ENCODE peak calls at places on chromosomes 4 and X, in four cellular contexts. M is endothelial cell of umbilical vein, E is aorta, N is MM.1S. R is an unnamed sample. For H3K4me1, the result is how much of the 10 kb centered on the place peaks cover.

GRCh38 chrX:53714580-53715335 is 28.2 kb upstream of the HUWE1 start:
- DNase-seq in M (peak), N (no peak), E (no peak), R (peak)

GRCh38 chr4:105709081-105709450 is 482 bp downstream of the GSTCD start:
- DNase-seq in M (peak), E (no peak), N (peak), R (peak)

GRCh38 chrX:53594354-53594753 is 92.2 kb downstream of the HUWE1 start:
- DNase-seq in M (no peak), N (no peak), E (no peak), R (no peak)

GRCh38 chrX:2317527-2318055 is 183.2 kb downstream of the DHRSX start:
- DNase-seq in M (no peak), E (no peak), N (no peak), R (no peak)

GRCh38 chr4:2954358-2955185 is 8.6 kb downstream of the NOP14 start:
- DNase-seq in E (no peak), M (no peak), N (peak), R (no peak)

GRCh38 chr4:73832651-73833237 is 3.7 kb upstream of the CXCL6 start:
- DNase-seq in M (no peak), E (no peak), N (no peak), R (no peak)

GRCh38 chr4:113435893-113436292 is 325.6 kb downstream of the CAMK2D start:
- DNase-seq in E (peak), M (peak), N (no peak), R (no peak)

GRCh38 chr4:97656034-97656720 is 487.1 kb downstream of the STPG2 start:
- DNase-seq in N (no peak), M (no peak), E (no peak), R (no peak)

GRCh38 chrX:35919536-35920309 is at the start of gene CFAP47:
- DNase-seq in E (no peak), N (peak), M (no peak), R (peak)

GRCh38 chr4:87502580-87503238 is 26.5 kb downstream of the SPARCL1 start:
- DNase-seq in N (no peak), E (no peak), M (peak), R (peak)

GRCh38 chr4:791866-792630 is 33.9 kb downstream of the CPLX1 start:
- DNase-seq in N (no peak), M (no peak), E (no peak), R (peak)

GRCh38 chrX:41085883-41086626 is 810 bp downstream of the USP9X start:
- DNase-seq in E (peak), N (peak), M (peak), R (peak)

GRCh38 chr4:52407545-52407944 is 251.6 kb downstream of the USP46 start:
- DNase-seq in E (no peak), M (peak), N (no peak), R (no peak)

GRCh38 chr4:108794136-108794535 is 31.3 kb upstream of the ETNPPL start:
- DNase-seq in E (no peak), N (no peak), M (no peak), R (no peak)

GRCh38 chrX:125203379-125203736 is 116.3 kb upstream of the TEX13C start:
- DNase-seq in E (peak), M (no peak), N (no peak), R (no peak)

GRCh38 chrX:136712631-136713030 is 64.7 kb downstream of the CD40LG start:
- DNase-seq in M (no peak), E (no peak), N (no peak), R (no peak)

GRCh38 chr4:149711588-149711987 is 104.1 kb downstream of the IQCM start:
- DNase-seq in N (no peak), E (no peak), M (no peak), R (no peak)

GRCh38 chrX:38320819-38321218 is 6.5 kb downstream of the RPGR start:
- DNase-seq in E (no peak), M (no peak), N (no peak), R (no peak)

GRCh38 chrX:38327775-38328081 is 419 bp upstream of the RPGR start:
- DNase-seq in M (no peak), E (no peak), N (no peak), R (no peak)

GRCh38 chrX:38327007-38327774 is at the start of gene RPGR:
- DNase-seq in M (peak), E (peak), N (peak), R (peak)

DNA sequence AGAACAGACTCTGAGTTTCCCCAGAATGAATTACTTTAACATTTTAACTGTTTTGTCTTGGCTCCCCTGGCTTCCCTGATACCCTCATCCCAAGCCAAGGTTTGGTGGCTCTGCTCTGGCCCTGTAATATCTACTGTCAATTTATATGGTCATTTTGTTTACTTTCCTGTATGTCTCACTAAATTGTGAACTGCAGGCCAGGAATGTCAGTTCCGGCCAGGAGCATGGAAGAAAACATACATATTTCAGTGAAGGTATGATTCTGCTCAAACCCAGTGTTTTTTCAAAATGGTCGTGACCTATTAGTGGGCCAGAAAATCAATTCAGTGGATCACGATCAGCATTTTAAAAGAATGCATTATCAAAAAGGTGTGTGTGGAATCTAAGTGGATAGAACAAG is 1.2 kb downstream of the RPGR start:
- DNase-seq in N (no peak), E (no peak), M (peak), R (no peak)
- H3K4me1 ChIP-seq in N (under half), E (under half), M (under half), R (under half)

GRCh38 chrX:111511477-111511876 is at the start of gene SERTM2:
- DNase-seq in E (no peak), N (peak), M (no peak), R (peak)
- H3K4me3 ChIP-seq in E (no peak), N (peak), M (no peak), R (no peak)

GRCh38 chr4:184755278-184755677 is 21.4 kb upstream of the CENPU start:
- DNase-seq in E (no peak), M (no peak), N (no peak), R (no peak)

GRCh38 chr4:184751585-184751956 is 17.7 kb upstream of the CENPU start:
- DNase-seq in E (no peak), M (no peak), N (no peak), R (no peak)

GRCh38 chr4:184756399-184756798 is 22.5 kb upstream of the CENPU start:
- DNase-seq in E (no peak), M (no peak), N (no peak), R (no peak)

GRCh38 chr4:184750926-184751584 is 17.2 kb upstream of the CENPU start:
- DNase-seq in N (no peak), E (no peak), M (no peak), R (no peak)

GRCh38 chr4:184752496-184753275 is 18.8 kb upstream of the CENPU start:
- DNase-seq in M (no peak), N (no peak), E (no peak), R (no peak)
- H3K27ac ChIP-seq in M (no peak), N (no peak), E (no peak), R (no peak)

GRCh38 chr4:102252171-102252570 is 93.1 kb downstream of the SLC39A8 start:
- DNase-seq in N (no peak), M (no peak), E (no peak), R (no peak)

GRCh38 chr4:102250341-102250740 is 94.9 kb downstream of the SLC39A8 start:
- DNase-seq in E (no peak), M (no peak), N (no peak), R (no peak)

GRCh38 chr4:102246416-102246815 is 98.9 kb downstream of the SLC39A8 start:
- DNase-seq in N (no peak), M (no peak), E (no peak), R (no peak)

GRCh38 chr4:102244878-102245535 is 100.3 kb downstream of the SLC39A8 start:
- DNase-seq in M (no peak), N (no peak), E (no peak), R (no peak)

DNA sequence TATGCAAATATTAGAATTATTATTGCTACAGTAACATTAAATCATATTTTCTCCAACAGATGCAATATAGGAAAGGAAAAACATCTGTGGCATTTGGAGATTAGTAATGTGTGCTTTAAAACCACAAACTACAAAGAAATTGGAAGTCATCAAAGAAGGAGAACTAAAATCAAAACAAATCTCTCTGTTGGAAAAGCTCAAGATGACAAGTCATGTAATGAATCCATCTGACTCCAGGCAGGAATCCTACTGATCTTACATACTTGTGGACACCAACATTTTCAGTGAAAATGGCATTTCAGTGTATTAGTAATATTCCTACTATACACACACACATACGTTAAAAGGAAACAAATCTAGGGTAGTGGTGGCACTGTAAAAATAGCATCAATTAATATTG is 98.2 kb downstream of the SLC39A8 start:
- DNase-seq in E (no peak), N (no peak), M (no peak), R (no peak)
- H3K4me1 ChIP-seq in E (under half), N (under half), M (under half), R (under half)

GRCh38 chr4:42914937-42915336 is 22.4 kb downstream of the GRXCR1 start:
- DNase-seq in N (no peak), E (no peak), M (no peak), R (no peak)

GRCh38 chr4:42915484-42915883 is 23.0 kb downstream of the GRXCR1 start:
- DNase-seq in E (no peak), N (no peak), M (no peak), R (no peak)

DNA sequence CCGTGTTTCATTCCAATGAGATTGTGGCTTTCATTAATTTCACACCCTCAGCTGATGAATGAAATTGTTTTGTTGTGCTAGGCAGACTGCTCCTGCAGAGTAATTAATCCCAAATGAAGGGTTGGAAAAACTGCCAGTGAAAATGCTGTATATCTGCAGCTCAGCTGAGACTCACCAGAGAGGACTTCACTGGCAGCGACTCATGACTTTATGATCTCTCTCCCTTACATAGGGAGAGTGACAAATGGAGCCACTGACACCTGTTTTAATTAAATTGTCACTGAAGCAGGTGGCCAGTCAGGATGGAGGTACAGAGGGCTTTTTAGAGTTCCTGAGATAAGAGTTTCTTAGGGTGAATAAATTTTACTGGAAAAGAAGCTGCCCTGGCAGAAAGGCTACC is 24.8 kb downstream of the GRXCR1 start:
- DNase-seq in M (no peak), E (no peak), N (no peak), R (no peak)
- H3K4me3 ChIP-seq in M (no peak), E (no peak), N (no peak), R (no peak)

DNA sequence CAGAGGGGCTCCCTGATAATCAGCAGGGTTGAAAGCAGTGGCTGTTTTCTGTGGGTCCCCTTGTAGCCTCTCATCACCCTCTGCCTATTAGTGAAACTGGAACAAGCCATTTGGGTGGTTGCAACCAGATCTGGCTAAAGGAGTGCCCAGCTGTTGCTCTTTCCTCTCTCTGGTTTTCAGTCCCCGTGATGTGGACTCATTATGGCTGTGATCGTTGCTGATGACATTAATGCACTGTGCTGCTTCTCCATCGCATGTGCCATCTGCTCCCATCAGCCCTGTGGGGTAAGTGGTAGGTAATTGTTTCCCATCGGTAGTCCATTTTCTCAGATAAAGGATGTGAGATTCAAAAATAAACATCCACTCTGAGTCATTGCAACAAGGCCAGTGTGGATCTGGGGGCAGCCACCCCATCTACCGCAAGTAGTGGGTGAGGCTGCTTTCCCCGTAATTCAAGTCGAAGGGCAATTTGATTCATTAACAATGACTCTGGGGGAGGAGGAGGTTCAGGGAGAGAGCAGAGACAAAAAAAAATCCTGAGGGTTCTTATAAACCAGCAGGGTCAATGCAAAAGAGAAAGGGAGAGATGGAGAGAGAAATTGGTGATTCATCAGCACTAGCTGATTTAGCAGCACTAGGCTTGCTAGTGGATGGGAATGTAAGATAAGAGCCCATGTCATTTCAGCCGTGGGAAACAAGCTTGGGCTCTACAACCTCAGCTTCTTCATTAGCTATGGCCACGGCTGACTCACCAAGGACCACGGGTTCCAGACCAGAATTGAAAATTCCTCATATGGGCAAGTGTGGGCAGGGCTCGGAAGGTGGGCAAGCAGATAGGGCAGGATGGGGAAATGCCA is 357.8 kb downstream of the MID1IP1 start:
- DNase-seq in E (no peak), M (no peak), N (peak), R (no peak)
- H3K27ac ChIP-seq in E (no peak), M (no peak), N (peak), R (no peak)

R was measured in small intestine.